ENCODE peak calls at places on chromosome 11, in five cellular contexts. J, Z, U, D and P are unnamed samples.

GRCh38 chr11:67435031-67435726 is 2.3 kb downstream of the PTPRCAP start:
- DNase-seq in J (no peak), Z (no peak), U (no peak), D (no peak), P (no peak)

GRCh38 chr11:100719809-100720221 is 32.7 kb downstream of the ARHGAP42 start:
- DNase-seq in J (peak), Z (no peak), U (peak), D (peak), P (peak)

GRCh38 chr11:78883506-78883905 is 308.8 kb upstream of the NARS2 start:
- DNase-seq in J (no peak), Z (no peak), U (no peak), D (no peak), P (no peak)

GRCh38 chr11:65204646-65205601 is 23.2 kb downstream of the CAPN1 start:
- DNase-seq in J (peak), Z (peak), U (no peak), D (no peak), P (no peak)

GRCh38 chr11:35951659-35952058 is 7.8 kb downstream of the LDLRAD3 start:
- DNase-seq in J (no peak), Z (no peak), U (no peak), D (no peak), P (peak)

GRCh38 chr11:109309153-109309552 is 112.8 kb upstream of the C11orf87 start:
- DNase-seq in J (no peak), Z (peak), U (no peak), D (no peak), P (no peak)

GRCh38 chr11:702731-703461 is 3.1 kb upstream of the EPS8L2 start:
- DNase-seq in J (peak), Z (no peak), U (no peak), D (no peak), P (no peak)

GRCh38 chr11:942853-943252 is 17.2 kb downstream of the AP2A2 start:
- DNase-seq in J (no peak), Z (no peak), U (no peak), D (no peak), P (no peak)

GRCh38 chr11:46119352-46120216 is 1.7 kb downstream of the PHF21A start:
- DNase-seq in J (peak), Z (peak), U (peak), D (no peak), P (peak)

GRCh38 chr11:67293090-67293489 is 4.0 kb downstream of the ANKRD13D start:
- DNase-seq in J (peak), Z (no peak), U (no peak), D (peak), P (peak)

GRCh38 chr11:69335010-69335409 is 41.1 kb downstream of the MYEOV start:
- DNase-seq in J (no peak), Z (no peak), U (no peak), D (no peak), P (no peak)

GRCh38 chr11:2988361-2988762 is 3.8 kb downstream of the NAP1L4 start:
- DNase-seq in J (no peak), Z (no peak), U (no peak), D (no peak), P (no peak)

GRCh38 chr11:109374441-109374840 is 47.5 kb upstream of the C11orf87 start:
- DNase-seq in J (no peak), Z (no peak), U (no peak), D (no peak), P (no peak)

GRCh38 chr11:23127706-23128105 is 267.4 kb upstream of the CCDC179 start:
- DNase-seq in J (no peak), Z (no peak), U (no peak), D (no peak), P (no peak)

GRCh38 chr11:74014880-74015279 is 6.0 kb upstream of the UCP3 start:
- DNase-seq in J (no peak), Z (no peak), U (peak), D (no peak), P (no peak)

GRCh38 chr11:117187799-117188481 is 9.4 kb downstream of the SIDT2 start:
- DNase-seq in J (no peak), Z (no peak), U (no peak), D (no peak), P (no peak)

GRCh38 chr11:86888164-86888977 is 66.8 kb downstream of the FZD4 start:
- DNase-seq in J (no peak), Z (no peak), U (no peak), D (peak), P (peak)

GRCh38 chr11:65226103-65226442 is 35.7 kb upstream of the POLA2 start:
- DNase-seq in J (no peak), Z (no peak), U (no peak), D (no peak), P (no peak)

GRCh38 chr11:119337581-119338317 is 2.9 kb downstream of the C1QTNF5 start:
- DNase-seq in J (peak), Z (no peak), U (no peak), D (no peak), P (no peak)

GRCh38 chr11:70159612-70160570 is 43.2 kb upstream of the FADD start:
- DNase-seq in J (peak), Z (no peak), U (no peak), D (no peak), P (no peak)

GRCh38 chr11:121318848-121319834 is 26.6 kb downstream of the SC5D start:
- DNase-seq in J (peak), Z (peak), U (no peak), D (peak), P (peak)

GRCh38 chr11:126839496-126839895 is 161.1 kb downstream of the KIRREL3 start:
- DNase-seq in J (peak), Z (no peak), U (no peak), D (no peak), P (no peak)

GRCh38 chr11:109851780-109852390 is 241.3 kb upstream of the ZC3H12C start:
- DNase-seq in J (no peak), Z (no peak), U (no peak), D (no peak), P (no peak)

GRCh38 chr11:20021771-20022362 is 138.4 kb downstream of the DBX1 start:
- DNase-seq in J (no peak), Z (no peak), U (no peak), D (no peak), P (no peak)

GRCh38 chr11:133906241-133906640 is 50.5 kb downstream of the IGSF9B start:
- DNase-seq in J (no peak), Z (no peak), U (no peak), D (no peak), P (no peak)

GRCh38 chr11:61888043-61888442 is 3.3 kb downstream of the FADS3 start:
- DNase-seq in J (no peak), Z (no peak), U (peak), D (peak), P (no peak)

GRCh38 chr11:66143264-66143566 is 73.1 kb downstream of the PACS1 start:
- DNase-seq in J (no peak), Z (no peak), U (no peak), D (no peak), P (no peak)

GRCh38 chr11:114501901-114502300 is 57.8 kb downstream of the NXPE1 start:
- DNase-seq in J (no peak), Z (no peak), U (no peak), D (no peak), P (no peak)

GRCh38 chr11:86592659-86593451 is 79.6 kb downstream of the ME3 start:
- DNase-seq in J (peak), Z (peak), U (peak), D (no peak), P (peak)

GRCh38 chr11:117426941-117427340 is 99.3 kb downstream of the CEP164 start:
- DNase-seq in J (no peak), Z (no peak), U (no peak), D (no peak), P (no peak)

GRCh38 chr11:9691865-9692264 is 28.0 kb downstream of the SWAP70 start:
- DNase-seq in J (no peak), Z (no peak), U (no peak), D (no peak), P (no peak)

GRCh38 chr11:46240371-46240770 is 37.1 kb upstream of the CREB3L1 start:
- DNase-seq in J (no peak), Z (no peak), U (no peak), D (no peak), P (no peak)